ENCODE peak calls at places on chromosomes 1 and 21, in four cellular contexts. A is left ventricle myocardium inferior, R is endothelial cell, D is Right ventricle myocardium superior. H is an unnamed sample.

GRCh38 chr1:171965802-171966201 is 124.5 kb downstream of the DNM3 start:
- DNase-seq in R (no peak), A (no peak), D (no peak), H (no peak)

GRCh38 chr1:23394664-23395063 is 25.0 kb upstream of the ZNF436 start:
- DNase-seq in R (no peak), A (peak), D (peak), H (peak)

GRCh38 chr1:119964673-119965363 is 68.5 kb upstream of the ADAM30 start:
- DNase-seq in R (no peak), D (no peak), A (no peak), H (no peak)

GRCh38 chr21:46304955-46305354 is 18.7 kb downstream of the C21orf58 start:
- DNase-seq in D (peak), A (no peak), R (no peak), H (no peak)

GRCh38 chr1:116131866-116132605 is 20.8 kb downstream of the MAB21L3 start:
- DNase-seq in D (no peak), A (no peak), R (no peak), H (no peak)

GRCh38 chr21:23223882-23224281 is 2225.7 kb downstream of the NCAM2 start:
- DNase-seq in D (no peak), A (no peak), R (no peak), H (no peak)

GRCh38 chr1:108722292-108722691 is 9.6 kb downstream of the FNDC7 start:
- DNase-seq in R (no peak), D (no peak), A (no peak), H (no peak)

GRCh38 chr1:22626219-22626902 is 10.1 kb upstream of the C1QA start:
- DNase-seq in R (no peak), D (no peak), A (no peak), H (no peak)

GRCh38 chr1:149888999-149889289 is 10.4 kb upstream of the BOLA1 start:
- DNase-seq in A (no peak), D (no peak), R (no peak), H (no peak)

GRCh38 chr1:27992271-27992670 is 32.5 kb downstream of the XKR8 start:
- DNase-seq in A (no peak), R (peak), D (no peak), H (no peak)

GRCh38 chr1:57146100-57146499 is 180.3 kb upstream of the C8B start:
- DNase-seq in D (no peak), R (no peak), A (no peak), H (no peak)

GRCh38 chr1:78275456-78275855 is 215.3 kb upstream of the PTGFR start:
- DNase-seq in A (no peak), R (no peak), D (no peak), H (peak)

GRCh38 chr1:107883562-107883961 is 81.4 kb downstream of the VAV3 start:
- DNase-seq in D (no peak), R (no peak), A (no peak), H (no peak)

GRCh38 chr1:50214764-50215163 is 106.0 kb downstream of the ELAVL4 start:
- DNase-seq in R (no peak), D (no peak), A (no peak), H (no peak)

GRCh38 chr1:205480349-205481278 is 23.9 kb upstream of the CDK18 start:
- DNase-seq in D (no peak), A (no peak), R (no peak), H (no peak)